ENCODE peak calls at places on chromosome 12, in five cellular contexts. One of them, this sample, is unnamed.

GRCh38 chr12:11621797-11622423 is 27.6 kb upstream of the ETV6 start:
- DNase-seq in IMR-90: no peak
- DNase-seq in left kidney: peak
- DNase-seq in Right ventricle myocardium inferior: no peak
- DNase-seq in uterus: no peak
- DNase-seq in this sample: peak

GRCh38 chr12:88448337-88448944 is 131.8 kb downstream of the KITLG start:
- DNase-seq in IMR-90: no peak
- DNase-seq in left kidney: peak
- DNase-seq in Right ventricle myocardium inferior: no peak
- DNase-seq in uterus: no peak
- DNase-seq in this sample: no peak

GRCh38 chr12:53004178-53004577 is 2.1 kb upstream of the EIF4B start:
- DNase-seq in IMR-90: no peak
- DNase-seq in left kidney: no peak
- DNase-seq in Right ventricle myocardium inferior: no peak
- DNase-seq in uterus: no peak
- DNase-seq in this sample: peak

GRCh38 chr12:82437744-82438143 is 79.4 kb downstream of the METTL25 start:
- DNase-seq in IMR-90: no peak
- DNase-seq in left kidney: no peak
- DNase-seq in Right ventricle myocardium inferior: no peak
- DNase-seq in uterus: no peak
- DNase-seq in this sample: no peak

GRCh38 chr12:117189725-117190209 is 503 bp downstream of the FBXO21 start:
- DNase-seq in IMR-90: peak
- DNase-seq in left kidney: peak
- DNase-seq in Right ventricle myocardium inferior: peak
- DNase-seq in uterus: peak
- DNase-seq in this sample: peak

GRCh38 chr12:94987806-94988205 is 15.7 kb downstream of the NDUFA12 start:
- DNase-seq in IMR-90: no peak
- DNase-seq in left kidney: no peak
- DNase-seq in Right ventricle myocardium inferior: no peak
- DNase-seq in uterus: no peak
- DNase-seq in this sample: no peak

GRCh38 chr12:102896067-102896466 is 21.0 kb downstream of the PAH start:
- DNase-seq in IMR-90: no peak
- DNase-seq in left kidney: no peak
- DNase-seq in Right ventricle myocardium inferior: no peak
- DNase-seq in uterus: no peak
- DNase-seq in this sample: no peak

GRCh38 chr12:18898469-18898868 is 160.6 kb downstream of the CAPZA3 start:
- DNase-seq in IMR-90: no peak
- DNase-seq in left kidney: no peak
- DNase-seq in Right ventricle myocardium inferior: no peak
- DNase-seq in uterus: no peak
- DNase-seq in this sample: peak

GRCh38 chr12:87302126-87302732 is 727.0 kb downstream of the C12orf50 start:
- DNase-seq in IMR-90: peak
- DNase-seq in left kidney: no peak
- DNase-seq in Right ventricle myocardium inferior: no peak
- DNase-seq in uterus: no peak
- DNase-seq in this sample: no peak

GRCh38 chr12:14629832-14630688 is 62.4 kb upstream of the PLBD1 start:
- DNase-seq in IMR-90: peak
- DNase-seq in left kidney: peak
- DNase-seq in Right ventricle myocardium inferior: peak
- DNase-seq in uterus: peak
- DNase-seq in this sample: peak

GRCh38 chr12:101097829-101098580 is 112.0 kb downstream of the SLC5A8 start:
- DNase-seq in IMR-90: no peak
- DNase-seq in left kidney: peak
- DNase-seq in Right ventricle myocardium inferior: no peak
- DNase-seq in uterus: no peak
- DNase-seq in this sample: no peak

GRCh38 chr12:108792361-108793292 is 61.3 kb upstream of the CORO1C start:
- DNase-seq in IMR-90: no peak
- DNase-seq in left kidney: no peak
- DNase-seq in Right ventricle myocardium inferior: no peak
- DNase-seq in uterus: no peak
- DNase-seq in this sample: no peak

GRCh38 chr12:91496337-91496736 is 313.7 kb upstream of the DCN start:
- DNase-seq in IMR-90: no peak
- DNase-seq in left kidney: no peak
- DNase-seq in Right ventricle myocardium inferior: no peak
- DNase-seq in uterus: no peak
- DNase-seq in this sample: no peak

GRCh38 chr12:121260091-121260490 is 36.4 kb downstream of the CAMKK2 start:
- DNase-seq in IMR-90: no peak
- DNase-seq in left kidney: no peak
- DNase-seq in Right ventricle myocardium inferior: peak
- DNase-seq in uterus: no peak
- DNase-seq in this sample: no peak

GRCh38 chr12:49872781-49873181 is 29.9 kb upstream of the BCDIN3D start:
- DNase-seq in IMR-90: peak
- DNase-seq in left kidney: no peak
- DNase-seq in Right ventricle myocardium inferior: no peak
- DNase-seq in uterus: peak
- DNase-seq in this sample: no peak

GRCh38 chr12:54658306-54659264 is 10.4 kb upstream of the DCD start:
- DNase-seq in IMR-90: peak
- DNase-seq in left kidney: peak
- DNase-seq in Right ventricle myocardium inferior: no peak
- DNase-seq in uterus: no peak
- DNase-seq in this sample: peak